ENCODE peak calls at places on chromosomes 4 and X, in seven cellular contexts. D, E, U, H, L, J and W are unnamed samples.

GRCh38 chrX:9911479-9911878 is 55.7 kb upstream of the CLDN34 start:
- DNase-seq in E (no peak), J (no peak), U (peak; percentile 51), L (peak; percentile 35), D (no peak), H (no peak), W (no peak)

GRCh38 chr4:155805016-155805415 is 46.2 kb downstream of the GUCY1B1 start:
- DNase-seq in U (peak; percentile 26), H (no peak), E (peak; percentile 55), J (no peak), L (no peak), D (no peak), W (no peak)

GRCh38 chr4:98939892-98940298 is 11.0 kb upstream of the EIF4E start:
- DNase-seq in H (peak; percentile 27), L (no peak), U (peak; percentile 79), J (no peak), E (peak; percentile 78), D (peak; percentile 55), W (peak; percentile 66)

GRCh38 chrX:143623657-143624056 is 12.2 kb downstream of the SLITRK4 start:
- DNase-seq in U (no peak), H (no peak), E (no peak), L (no peak), J (no peak), D (no peak), W (no peak)

GRCh38 chrX:109773374-109773773 is 40.3 kb upstream of the ACSL4 start:
- DNase-seq in L (no peak), U (no peak), D (no peak), J (no peak), H (no peak), E (no peak), W (no peak)

GRCh38 chr4:15396157-15396800 is 31.6 kb upstream of the C1QTNF7 start:
- DNase-seq in H (peak; percentile 38), J (peak; percentile 55), D (peak; percentile 89), L (no peak), U (peak; percentile 55), E (peak; percentile 65), W (no peak)

GRCh38 chrX:41445171-41445570 is 2.0 kb upstream of the NYX start:
- DNase-seq in U (no peak), D (peak; percentile 46), H (no peak), J (no peak), E (no peak), L (no peak), W (no peak)

GRCh38 chr4:120718979-120719566 is 203.5 kb downstream of the PRDM5 start:
- DNase-seq in L (no peak), D (no peak), E (peak; percentile 60), J (no peak), U (peak; percentile 65), H (no peak), W (no peak)

GRCh38 chr4:101791189-101791572 is 651 bp downstream of the BANK1 start:
- DNase-seq in U (no peak), D (no peak), E (no peak), L (peak; percentile 34), H (no peak), J (no peak), W (no peak)

GRCh38 chrX:11254417-11255109 is 38.6 kb upstream of the AMELX start:
- DNase-seq in D (no peak), E (no peak), U (no peak), H (no peak), J (no peak), L (no peak), W (no peak)

GRCh38 chr4:2755821-2756690 is at the start of gene TNIP2:
- DNase-seq in J (peak; percentile 84), D (peak; percentile 93), U (peak; percentile 93), E (peak; percentile 73), H (peak; percentile 71), L (peak; percentile 85), W (peak; percentile 97)

GRCh38 chr4:128107766-128108165 is 46.7 kb downstream of the LARP1B start:
- DNase-seq in J (no peak), U (peak; percentile 14), H (no peak), D (no peak), E (peak; percentile 74), L (no peak), W (no peak)

GRCh38 chrX:155767101-155767878 is 113.9 kb upstream of the VAMP7 start:
- DNase-seq in H (peak; percentile 54), E (peak; percentile 77), L (peak; percentile 30), J (no peak), U (peak; percentile 68), D (peak; percentile 83), W (no peak)

GRCh38 chr4:24798036-24798610 is 2.8 kb downstream of the SOD3 start:
- DNase-seq in U (no peak), J (no peak), L (no peak), D (no peak), H (no peak), E (no peak), W (peak; percentile 79)

GRCh38 chr4:24801136-24801855 is 5.9 kb downstream of the SOD3 start:
- DNase-seq in L (no peak), E (no peak), U (no peak), D (no peak), J (no peak), H (no peak), W (peak; percentile 77)

GRCh38 chr4:24799544-24800272 is 4.3 kb downstream of the SOD3 start:
- DNase-seq in U (peak; percentile 56), E (no peak), J (no peak), L (no peak), D (peak; percentile 66), H (no peak), W (peak; percentile 86)

GRCh38 chr4:24800273-24800880 is 5.0 kb downstream of the SOD3 start:
- DNase-seq in H (no peak), L (no peak), E (peak; percentile 15), U (peak; percentile 30), J (no peak), D (peak; percentile 75), W (peak; percentile 87)

DNA sequence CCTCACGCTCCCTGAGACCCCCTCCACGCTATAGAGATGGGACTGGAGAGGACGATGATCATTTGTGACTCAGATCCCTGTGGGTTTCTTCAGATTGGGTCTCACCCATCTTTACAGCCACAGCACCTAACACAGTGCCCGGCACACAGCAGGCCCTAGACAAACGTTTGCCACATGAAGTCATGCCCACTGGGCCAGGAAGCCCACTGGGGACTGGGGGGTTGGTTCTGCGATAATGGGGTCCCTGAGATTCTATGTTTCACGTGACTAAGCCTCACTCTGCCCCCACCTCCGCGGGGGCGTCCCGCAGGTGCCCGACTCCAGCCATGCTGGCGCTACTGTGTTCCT is 3.8 kb downstream of the SOD3 start:
- DNase-seq in J (no peak), H (no peak), E (no peak), D (no peak), U (no peak), L (no peak), W (peak; percentile 89)
- H3K4me3 ChIP-seq in J (no peak overlapping the region), H (no peak overlapping the region), E (no peak overlapping the region), D (no peak overlapping the region), U (no peak overlapping the region), L (no peak overlapping the region), W (no peak overlapping the region)

DNA sequence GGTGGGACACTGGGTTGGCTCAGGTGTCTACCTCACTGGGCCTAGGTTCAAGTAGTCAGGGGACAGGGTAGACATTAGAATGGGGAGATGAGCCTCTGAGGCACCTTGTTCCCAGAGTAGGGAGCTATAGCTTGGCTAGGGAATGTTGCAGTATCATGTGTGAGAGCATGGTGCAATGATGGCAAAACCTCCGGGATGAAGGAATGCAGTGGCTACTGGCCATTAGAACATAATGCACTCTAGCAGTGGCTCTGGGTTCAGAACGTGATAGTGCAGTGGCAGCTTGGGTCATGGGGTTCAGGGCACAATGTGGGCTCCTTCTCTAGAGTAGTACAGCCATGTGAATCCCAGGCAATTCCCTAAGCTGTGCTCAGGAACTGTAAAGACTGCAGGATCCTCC is 471.5 kb downstream of the CCSER1 start:
- DNase-seq in J (no peak), L (no peak), E (no peak), U (no peak), H (no peak), D (no peak), W (no peak)
- H3K4me3 ChIP-seq in J (no peak overlapping the region), L (no peak overlapping the region), E (no peak overlapping the region), U (no peak overlapping the region), H (no peak overlapping the region), D (no peak overlapping the region), W (no peak overlapping the region)

DNA sequence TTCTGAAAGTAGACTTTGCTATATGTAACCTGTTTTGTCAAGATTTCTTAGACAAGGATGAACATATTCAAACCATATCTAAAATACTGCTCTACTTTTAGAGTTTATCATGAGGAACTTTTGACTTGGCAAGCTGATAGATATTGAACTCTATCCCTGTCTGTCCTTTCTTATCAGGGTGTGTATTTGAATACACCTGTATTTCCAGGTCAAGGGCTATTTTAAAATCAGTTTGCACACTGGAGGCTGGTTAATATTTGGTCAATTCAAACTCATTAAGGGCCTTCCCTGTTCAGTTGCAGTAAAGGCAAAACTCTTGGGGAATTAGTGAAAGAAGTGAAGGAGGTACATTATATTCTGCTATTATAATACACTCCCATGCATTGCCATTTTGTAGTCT is 2.3 kb downstream of the CDS1 start:
- DNase-seq in H (no peak), U (no peak), J (no peak), E (no peak), L (no peak), D (no peak), W (no peak)
- H3K4me3 ChIP-seq in H (no peak overlapping the region), U (no peak overlapping the region), J (no peak overlapping the region), E (no peak overlapping the region), L (no peak overlapping the region), D (no peak overlapping the region), W (no peak overlapping the region)

GRCh38 chr4:36288727-36289126 is 7.3 kb downstream of the DTHD1 start:
- DNase-seq in L (no peak), U (no peak), J (no peak), H (no peak), E (no peak), D (no peak), W (no peak)

GRCh38 chr4:36281384-36282106 is at the start of gene DTHD1:
- DNase-seq in D (no peak), E (no peak), L (no peak), U (no peak), J (peak; percentile 69), H (no peak), W (no peak)

GRCh38 chr4:36286481-36286871 is 5.1 kb downstream of the DTHD1 start:
- DNase-seq in D (no peak), J (no peak), L (no peak), H (no peak), E (no peak), U (no peak), W (no peak)

GRCh38 chr4:36283912-36284465 is 2.6 kb downstream of the DTHD1 start:
- DNase-seq in D (no peak), H (no peak), L (no peak), U (no peak), E (no peak), J (no peak), W (no peak)

DNA sequence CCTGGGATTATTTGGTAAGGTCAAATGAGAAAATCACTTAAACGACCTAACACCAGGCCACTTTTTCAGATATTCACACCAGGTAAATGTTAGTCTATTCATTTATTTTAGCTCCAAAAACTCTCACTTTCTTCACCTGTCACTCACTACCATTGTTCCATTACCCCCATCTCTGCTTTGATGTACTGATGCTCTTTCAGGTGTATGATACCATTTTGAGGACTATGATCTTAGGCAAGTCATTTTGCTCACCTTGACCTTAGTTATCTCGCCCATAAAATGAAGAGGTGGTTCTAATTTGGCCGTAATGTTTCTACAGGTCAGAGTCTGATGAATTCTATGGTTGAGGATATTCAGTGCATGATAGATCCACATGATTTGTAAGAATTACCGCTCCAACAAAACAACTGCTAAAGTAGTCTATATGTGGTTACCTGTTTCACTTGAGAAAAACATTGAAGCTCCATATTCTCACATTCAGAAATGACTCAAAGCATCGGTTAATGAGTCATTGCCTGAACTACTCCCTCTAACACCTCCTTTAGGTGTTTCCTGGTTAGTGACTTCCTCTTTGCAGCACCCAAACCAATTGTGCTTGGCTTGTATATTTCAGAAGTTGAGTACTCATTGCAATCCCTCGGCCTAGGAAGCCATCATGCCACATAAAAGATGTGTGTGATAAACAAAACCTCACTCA is 4.5 kb downstream of the DTHD1 start:
- DNase-seq in H (no peak), D (no peak), U (no peak), E (no peak), L (no peak), J (peak; percentile 80), W (no peak)
- H3K4me3 ChIP-seq in H (no peak overlapping the region), D (no peak overlapping the region), U (no peak overlapping the region), E (no peak overlapping the region), L (no peak overlapping the region), J (peak overlapping the region; percentile 21), W (no peak overlapping the region)